ENCODE peak calls at places on chromosomes 1 and 21, in eight cellular contexts. V is SW480; E is CD4-positive, alpha-beta memory T cell; B is HEK293T; Y is NCI-H1694 treated with DMSO at 0.1 percent for 48 hours; M is activated naive CD4-positive, alpha-beta T cell; X is GM20000; S is GDM1. P is an unnamed sample.

GRCh38 chr1:110196917-110197782 is 13.0 kb upstream of the KCNC4 start:
- DNase-seq in Y (peak), S (peak), M (peak), X (peak), E (peak), V (peak), B (peak), P (peak)

GRCh38 chr1:30106125-30106524 is 617.3 kb downstream of the MATN1 start:
- DNase-seq in M (no peak), X (no peak), S (no peak), E (no peak), V (peak), B (peak), Y (no peak), P (peak)

GRCh38 chr1:59761440-59761839 is 53.3 kb upstream of the HOOK1 start:
- DNase-seq in Y (no peak), S (no peak), X (no peak), E (no peak), V (no peak), B (no peak), M (no peak), P (no peak)

GRCh38 chr1:160606611-160607010 is 27.3 kb upstream of the CD84 start:
- DNase-seq in B (no peak), V (no peak), M (no peak), Y (no peak), E (no peak), S (no peak), X (no peak), P (no peak)

GRCh38 chr1:32454726-32455125 is 10.1 kb upstream of the ZBTB8B start:
- DNase-seq in M (no peak), X (no peak), S (no peak), E (no peak), V (no peak), B (no peak), Y (no peak), P (no peak)

GRCh38 chr1:237677979-237678378 is 212.7 kb downstream of the ZP4 start:
- DNase-seq in V (peak), X (no peak), Y (no peak), E (no peak), B (no peak), S (no peak), M (no peak), P (peak)

GRCh38 chr1:21247892-21248715 is 42.2 kb downstream of the ECE1 start:
- DNase-seq in X (no peak), E (no peak), S (no peak), V (no peak), Y (no peak), M (no peak), B (no peak), P (no peak)

GRCh38 chr21:18000961-18001522 is 181.9 kb upstream of the C21orf91 start:
- DNase-seq in Y (no peak), X (no peak), V (no peak), E (no peak), S (no peak), M (no peak), B (no peak), P (no peak)

GRCh38 chr1:228511539-228512445 is 24.6 kb downstream of the RNF187 start:
- DNase-seq in V (no peak), Y (no peak), X (no peak), E (no peak), M (no peak), B (no peak), S (no peak), P (no peak)

GRCh38 chr1:4593106-4593505 is 61.3 kb upstream of the AJAP1 start:
- DNase-seq in X (no peak), E (no peak), S (no peak), B (no peak), M (no peak), Y (no peak), V (no peak), P (no peak)

GRCh38 chr1:24898152-24898908 is 31.7 kb downstream of the RUNX3 start:
- DNase-seq in Y (no peak), M (peak), X (peak), S (peak), B (peak), E (peak), V (peak), P (peak)

GRCh38 chr1:248618878-248619277 is 16.0 kb downstream of the OR2T11 start:
- DNase-seq in B (peak), M (peak), S (peak), Y (peak), E (peak), V (peak), X (peak), P (peak)

GRCh38 chr1:193457676-193458075 is 271.3 kb upstream of the B3GALT2 start:
- DNase-seq in E (peak), X (no peak), S (no peak), Y (no peak), M (no peak), V (no peak), B (no peak), P (no peak)

GRCh38 chr1:196660912-196661311 is 9.1 kb downstream of the CFH start:
- DNase-seq in Y (peak), B (peak), X (peak), V (peak), S (no peak), E (peak), M (no peak), P (peak)

GRCh38 chr1:192555399-192555798 is 20.2 kb upstream of the RGS1 start:
- DNase-seq in V (no peak), E (no peak), S (no peak), M (no peak), B (no peak), Y (no peak), X (no peak), P (no peak)

GRCh38 chr1:11204396-11205190 is 15.4 kb downstream of the ANGPTL7 start:
- DNase-seq in B (no peak), Y (no peak), M (no peak), E (no peak), V (no peak), S (no peak), X (no peak), P (no peak)